ENCODE peak calls at places on chromosome 6, in seven cellular contexts. P is omental fat pad; M is Calu3; G is anterior cingulate cortex; Y is amygdala; A is activated CD4-positive, CD25-positive, alpha-beta regulatory T cell; U is D721Med. F is an unnamed sample.

GRCh38 chr6:311679-312220 is 19.5 kb downstream of the DUSP22 start:
- DNase-seq in P (no peak), M (no peak), G (no peak), Y (no peak), A (no peak), U (no peak), F (no peak)

GRCh38 chr6:7058250-7058923 is 49.4 kb upstream of the RREB1 start:
- DNase-seq in P (no peak), M (peak), G (no peak), Y (no peak), A (no peak), U (no peak), F (no peak)

GRCh38 chr6:44494011-44494501 is 106.5 kb downstream of the CDC5L start:
- DNase-seq in P (no peak), M (peak), G (no peak), Y (no peak), A (no peak), U (no peak), F (no peak)

GRCh38 chr6:156425374-156425773 is 351.8 kb upstream of the ARID1B start:
- DNase-seq in P (no peak), M (no peak), G (no peak), Y (no peak), A (no peak), U (no peak), F (no peak)

GRCh38 chr6:156807028-156807427 is 29.9 kb downstream of the ARID1B start:
- DNase-seq in P (no peak), M (no peak), G (no peak), Y (no peak), A (no peak), U (no peak), F (no peak)

GRCh38 chr6:150857062-150857905 is 8.2 kb upstream of the MTHFD1L start:
- DNase-seq in P (no peak), M (peak), G (no peak), Y (no peak), A (no peak), U (no peak), F (peak)

GRCh38 chr6:132552372-132552771 is at the start of gene TAAR8:
- DNase-seq in P (no peak), M (no peak), G (no peak), Y (no peak), A (no peak), U (no peak), F (no peak)

GRCh38 chr6:31031095-31031494 is 20.8 kb downstream of the MUC22 start:
- DNase-seq in P (no peak), M (no peak), G (no peak), Y (no peak), A (no peak), U (no peak), F (no peak)

GRCh38 chr6:6588064-6588923 is at the start of gene LY86:
- DNase-seq in P (no peak), M (no peak), G (no peak), Y (no peak), A (no peak), U (no peak), F (no peak)

GRCh38 chr6:117601811-117602150 is 530 bp downstream of the GOPC start:
- DNase-seq in P (no peak), M (no peak), G (peak), Y (peak), A (no peak), U (no peak), F (no peak)

GRCh38 chr6:30061766-30062458 is 847 bp downstream of the POLR1H start:
- DNase-seq in P (no peak), M (peak), G (no peak), Y (no peak), A (no peak), U (no peak), F (no peak)

GRCh38 chr6:33610779-33611421 is 10.2 kb upstream of the ITPR3 start:
- DNase-seq in P (no peak), M (peak), G (peak), Y (peak), A (no peak), U (no peak), F (no peak)

GRCh38 chr6:89297695-89298351 is 17.3 kb downstream of the GABRR2 start:
- DNase-seq in P (peak), M (peak), G (no peak), Y (no peak), A (peak), U (peak), F (no peak)

GRCh38 chr6:9250852-9251251 is 815.5 kb upstream of the SLC35B3 start:
- DNase-seq in P (no peak), M (peak), G (no peak), Y (no peak), A (no peak), U (no peak), F (peak)

GRCh38 chr6:13486679-13487121 is 700 bp downstream of the GFOD1 start:
- DNase-seq in P (no peak), M (peak), G (peak), Y (peak), A (peak), U (no peak), F (peak)